ENCODE peak calls at places on chromosome 11, in six cellular contexts. A is Caco-2, B is fibroblast of the aortic adventitia, X is coronary artery, F is lung, Q is fibroblast of mammary gland. J is an unnamed sample.

GRCh38 chr11:121225402-121225801 is 67.2 kb upstream of the SC5D start:
- DNase-seq in A (no peak), B (no peak), Q (no peak), F (no peak), X (no peak), J (no peak)

GRCh38 chr11:107301886-107302285 is 155.7 kb downstream of the CWF19L2 start:
- DNase-seq in F (no peak), X (no peak), B (no peak), A (no peak), Q (no peak), J (no peak)

GRCh38 chr11:19816817-19817216 is 104.2 kb downstream of the NAV2 start:
- DNase-seq in X (no peak), A (no peak), F (no peak), B (no peak), Q (no peak), J (no peak)

GRCh38 chr11:65640483-65641207 is 2.7 kb downstream of the SIPA1 start:
- DNase-seq in Q (no peak), X (no peak), A (no peak), F (no peak), B (no peak), J (no peak)

GRCh38 chr11:59678118-59678812 is 9.4 kb upstream of the PATL1 start:
- DNase-seq in F (no peak), B (no peak), A (no peak), Q (peak), X (no peak), J (peak)

GRCh38 chr11:88308576-88308975 is 29.0 kb downstream of the CTSC start:
- DNase-seq in Q (no peak), A (no peak), F (no peak), X (no peak), B (no peak), J (no peak)

GRCh38 chr11:75577198-75577597 is 15.1 kb downstream of the SERPINH1 start:
- DNase-seq in Q (peak), X (no peak), B (no peak), A (no peak), F (no peak), J (peak)

GRCh38 chr11:74278103-74278502 is 33.3 kb downstream of the P4HA3 start:
- DNase-seq in F (no peak), B (no peak), A (no peak), Q (no peak), X (no peak), J (no peak)

GRCh38 chr11:132022285-132022684 is 651.9 kb downstream of the NTM start:
- DNase-seq in X (no peak), A (no peak), F (no peak), B (no peak), Q (no peak), J (no peak)

GRCh38 chr11:67032830-67033555 is 10.1 kb downstream of the SYT12 start:
- DNase-seq in B (peak), A (peak), Q (peak), F (no peak), X (no peak), J (peak)

GRCh38 chr11:11435673-11436072 is 82.6 kb upstream of the CSNK2A3 start:
- DNase-seq in F (no peak), B (no peak), A (no peak), Q (no peak), X (no peak), J (no peak)

GRCh38 chr11:65576232-65576866 is 496 bp downstream of the EHBP1L1 start:
- DNase-seq in A (no peak), Q (no peak), F (no peak), X (no peak), B (no peak), J (no peak)

GRCh38 chr11:2435288-2436012 is 8.9 kb downstream of the TRPM5 start:
- DNase-seq in B (no peak), Q (no peak), F (no peak), A (no peak), X (no peak), J (no peak)

GRCh38 chr11:2880646-2881045 is 4.9 kb downstream of the CDKN1C start:
- DNase-seq in A (no peak), B (no peak), F (no peak), X (no peak), Q (no peak), J (no peak)

GRCh38 chr11:9351956-9352355 is 32.5 kb upstream of the IPO7 start:
- DNase-seq in X (no peak), Q (peak), A (no peak), F (no peak), B (no peak), J (no peak)

GRCh38 chr11:122159173-122159701 is 43.2 kb upstream of the BLID start:
- DNase-seq in F (no peak), X (no peak), B (peak), Q (peak), A (no peak), J (peak)

GRCh38 chr11:1834132-1834610 is 619 bp upstream of the SYT8 start:
- DNase-seq in A (peak), X (no peak), F (peak), B (no peak), Q (no peak), J (no peak)

GRCh38 chr11:67024410-67024809 is 1.5 kb downstream of the SYT12 start:
- DNase-seq in A (no peak), Q (no peak), F (no peak), X (no peak), B (no peak), J (no peak)

GRCh38 chr11:48116437-48116836 is 100.2 kb upstream of the OR4B1 start:
- DNase-seq in B (no peak), X (no peak), Q (no peak), A (no peak), F (no peak), J (no peak)

GRCh38 chr11:71998649-71999310 is at the start of gene IL18BP:
- DNase-seq in A (no peak), X (no peak), F (no peak), B (no peak), Q (no peak), J (no peak)

GRCh38 chr11:86579406-86579731 is 93.0 kb downstream of the ME3 start:
- DNase-seq in B (no peak), F (no peak), A (no peak), X (no peak), Q (no peak), J (no peak)

GRCh38 chr11:128157423-128158298 is 429.7 kb downstream of the ETS1 start:
- DNase-seq in B (peak), X (no peak), F (peak), Q (peak), A (peak), J (peak)

GRCh38 chr11:74001822-74002286 is 7.0 kb downstream of the UCP3 start:
- DNase-seq in X (peak), F (no peak), A (peak), Q (no peak), B (no peak), J (no peak)

GRCh38 chr11:14417975-14418374 is 59.0 kb upstream of the RRAS2 start:
- DNase-seq in F (no peak), X (no peak), B (peak), Q (peak), A (no peak), J (peak)

GRCh38 chr11:12272821-12273617 is 104.4 kb upstream of the PARVA start:
- DNase-seq in Q (no peak), F (no peak), B (no peak), A (no peak), X (peak), J (peak)

GRCh38 chr11:14288189-14288935 is 70.6 kb downstream of the RRAS2 start:
- DNase-seq in F (no peak), A (no peak), Q (peak), X (no peak), B (peak), J (peak)

GRCh38 chr11:36212507-36212906 is 76.7 kb downstream of the COMMD9 start:
- DNase-seq in Q (no peak), F (no peak), B (no peak), A (no peak), X (no peak), J (no peak)

GRCh38 chr11:121575250-121575962 is 122.6 kb upstream of the SORL1-AS1 start:
- DNase-seq in Q (peak), X (peak), B (no peak), F (peak), A (no peak), J (no peak)

GRCh38 chr11:120561286-120561685 is 49.7 kb downstream of the GRIK4 start:
- DNase-seq in Q (no peak), B (no peak), A (peak), F (no peak), X (no peak), J (no peak)

GRCh38 chr11:30131535-30131934 is 99.3 kb upstream of the FSHB start:
- DNase-seq in X (no peak), F (no peak), B (no peak), Q (no peak), A (no peak), J (no peak)

GRCh38 chr11:27696112-27696511 is 4.1 kb downstream of the BDNF start:
- DNase-seq in B (no peak), A (no peak), Q (no peak), X (no peak), F (no peak), J (peak)

GRCh38 chr11:27696961-27697360 is 3.3 kb downstream of the BDNF start:
- DNase-seq in B (no peak), Q (no peak), F (no peak), X (no peak), A (no peak), J (no peak)

GRCh38 chr11:27697679-27698275 is 2.5 kb downstream of the BDNF start:
- DNase-seq in A (no peak), F (no peak), Q (no peak), X (no peak), B (peak), J (peak)

GRCh38 chr11:27694992-27695391 is 5.3 kb downstream of the BDNF start:
- DNase-seq in A (no peak), F (no peak), X (no peak), Q (peak), B (peak), J (peak)

DNA sequence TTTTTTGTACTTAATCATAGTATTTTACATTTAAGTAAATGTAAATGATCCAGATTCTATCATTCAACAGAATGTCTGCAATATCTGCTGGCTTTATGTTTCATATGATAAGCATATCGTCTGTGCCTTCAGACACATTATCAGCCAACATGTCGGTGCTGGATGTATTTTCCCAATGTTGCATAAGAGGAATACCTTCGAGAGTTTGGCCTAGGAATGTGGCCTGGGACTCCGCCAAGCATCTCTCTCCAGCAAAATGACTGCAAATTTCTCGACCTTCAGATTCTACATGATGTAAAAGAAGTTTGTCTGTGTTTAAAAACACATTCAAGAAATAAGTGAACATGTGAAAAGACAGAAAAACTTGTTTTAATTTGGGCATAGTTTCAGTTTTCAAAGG is 6.9 kb downstream of the BDNF start:
- DNase-seq in Q (no peak), B (peak), X (no peak), F (no peak), A (no peak), J (no peak)
- TF ChIP-seq CTCF in Q (no peak), B (no peak), X (no peak), F (no peak), A (no peak), J (no peak)

GRCh38 chr11:68039526-68040086 is 781 bp downstream of the TCIRG1 start:
- DNase-seq in Q (no peak), B (no peak), A (no peak), X (no peak), F (no peak), J (no peak)
- H3K4me3 ChIP-seq in Q (peak), B (peak), A (no peak), X (peak), F (peak), J (peak)

GRCh38 chr11:64343740-64344133 is 3.7 kb downstream of the CCDC88B start:
- DNase-seq in A (no peak), Q (no peak), B (no peak), X (no peak), F (no peak), J (no peak)
- TF ChIP-seq CTCF in A (peak), Q (peak), B (peak), X (no peak), F (no peak), J (peak)

DNA sequence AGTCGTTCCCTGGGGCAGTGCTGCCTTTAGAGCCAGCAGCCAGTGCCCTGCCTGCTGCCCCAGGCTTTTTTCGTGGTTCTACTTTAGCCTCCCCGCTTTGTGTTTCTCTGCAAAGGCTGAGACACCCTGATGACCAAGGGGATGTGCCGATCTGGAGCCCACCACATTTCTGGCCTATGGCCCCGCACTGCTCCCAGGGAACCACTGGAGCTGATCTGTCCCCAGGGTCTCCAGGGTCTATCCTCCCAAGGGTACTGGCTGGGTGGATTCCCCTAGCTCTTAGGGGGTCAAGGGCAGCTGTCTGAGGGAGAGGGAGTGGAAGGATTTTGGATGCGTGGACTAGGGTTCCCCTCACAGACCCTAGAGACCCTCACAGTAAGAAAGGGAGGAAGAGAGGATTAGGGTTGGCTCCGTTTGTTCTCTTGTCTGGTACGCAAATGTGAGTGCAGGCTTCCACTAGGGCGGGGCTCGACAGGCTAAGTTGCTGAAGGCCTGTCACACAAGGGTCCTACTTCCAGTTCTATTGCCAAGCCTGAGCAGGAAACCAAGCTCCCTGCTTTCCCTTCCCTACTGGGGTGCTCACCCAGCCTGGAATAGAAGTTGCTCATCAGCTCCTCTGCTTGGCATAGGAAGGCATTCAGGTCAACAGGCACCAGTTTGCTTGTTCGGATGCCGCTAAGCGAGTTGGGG is 19.3 kb downstream of the TREH start:
- DNase-seq in X (no peak), A (peak), F (no peak), B (no peak), Q (no peak), J (no peak)
- H3K4me3 ChIP-seq in X (no peak), A (no peak), F (no peak), B (no peak), Q (no peak), J (no peak)

DNA sequence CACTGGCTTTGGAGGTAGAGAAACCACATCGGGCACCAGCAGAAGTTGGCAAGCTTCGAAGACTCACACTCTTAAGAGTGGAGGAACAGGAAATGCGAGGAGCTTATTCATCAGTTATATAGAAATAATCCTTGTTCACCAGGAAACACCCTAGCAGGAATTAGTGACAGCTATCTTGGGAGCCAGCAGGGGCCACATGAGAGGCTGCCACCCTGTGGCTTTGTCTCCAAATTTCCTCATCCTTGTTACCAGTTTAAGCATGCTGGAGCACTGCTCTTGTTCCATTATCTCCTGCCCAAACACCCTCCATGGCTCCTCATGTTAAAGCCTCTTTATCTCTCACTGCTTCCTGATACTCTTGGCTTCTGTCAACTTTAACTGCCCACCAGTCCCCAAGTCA is 131.0 kb downstream of the PLEKHA7 start:
- DNase-seq in A (no peak), B (no peak), F (peak), X (no peak), Q (no peak), J (no peak)
- TF ChIP-seq CTCF in A (no peak), B (no peak), F (no peak), X (no peak), Q (no peak), J (no peak)

GRCh38 chr11:34161361-34161760 is 55.9 kb downstream of the NAT10 start:
- DNase-seq in B (no peak), X (no peak), F (no peak), Q (no peak), A (no peak), J (no peak)

GRCh38 chr11:34157163-34157562 is 51.7 kb downstream of the NAT10 start:
- DNase-seq in X (no peak), Q (no peak), F (no peak), A (no peak), B (no peak), J (no peak)

GRCh38 chr11:34160791-34161190 is 55.4 kb downstream of the NAT10 start:
- DNase-seq in A (no peak), B (no peak), Q (no peak), F (no peak), X (no peak), J (no peak)

GRCh38 chr11:34160049-34160721 is 54.8 kb downstream of the NAT10 start:
- DNase-seq in Q (no peak), X (no peak), F (no peak), B (peak), A (no peak), J (no peak)

GRCh38 chr11:34158661-34159060 is 53.2 kb downstream of the NAT10 start:
- DNase-seq in B (no peak), X (no peak), F (no peak), Q (no peak), A (no peak), J (no peak)
- H3K4me3 ChIP-seq in B (no peak), X (no peak), F (no peak), Q (no peak), A (no peak), J (no peak)

GRCh38 chr11:84685976-84686375 is 941.2 kb downstream of the DLG2 start:
- DNase-seq in A (no peak), Q (no peak), B (no peak), X (no peak), F (no peak), J (no peak)
- TF ChIP-seq CTCF in A (no peak), Q (no peak), B (no peak), X (no peak), F (no peak), J (no peak)

GRCh38 chr11:82233211-82233610 is 500.5 kb downstream of the FAM181B start:
- DNase-seq in Q (peak), X (no peak), F (no peak), A (no peak), B (no peak), J (no peak)
- H3K4me3 ChIP-seq in Q (no peak), X (no peak), F (no peak), A (no peak), B (no peak), J (no peak)

DNA sequence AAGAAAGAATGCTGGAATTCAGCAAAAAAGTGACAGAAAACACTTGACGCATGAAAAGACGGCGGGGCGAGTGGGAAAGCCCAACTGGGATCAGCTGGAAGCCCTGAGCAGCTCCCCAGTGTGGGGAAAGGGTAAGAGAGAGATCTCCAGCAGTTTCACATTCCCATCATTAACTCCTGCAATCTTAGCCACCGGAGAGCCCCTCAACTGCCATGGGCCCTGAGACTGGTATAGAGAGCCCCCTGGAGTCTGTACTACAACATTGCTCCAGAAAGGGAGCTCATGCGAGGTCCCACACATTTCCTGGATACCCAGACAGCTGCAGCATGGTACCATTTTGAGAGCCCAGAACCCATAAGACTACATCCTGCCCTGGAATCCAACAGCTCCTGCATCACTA is 31.1 kb downstream of the MRGPRX4 start:
- DNase-seq in X (no peak), A (no peak), B (peak), F (no peak), Q (peak), J (no peak)
- TF ChIP-seq CTCF in X (no peak), A (peak), B (peak), F (no peak), Q (peak), J (peak)

J was measured in AG10803.